ENCODE peak calls at places on chromosomes 5 and 9, in eight cellular contexts. One of them, this sample, is unnamed.
A peak's percentile ranks its signal among the peaks of the same experiment; 100 is the strongest.

GRCh38 chr5:142432369-142432863 is 107.6 kb upstream of the SPRY4 start:
- DNase-seq in endodermal cell: peak; percentile 48
- DNase-seq in endothelial cell of umbilical vein: no peak
- DNase-seq in PC-3: no peak
- DNase-seq in H1: no peak
- DNase-seq in K562: no peak
- DNase-seq in IMR-90: no peak
- DNase-seq in DND-41: peak; percentile 92
- DNase-seq in this sample: no peak

GRCh38 chr5:134533115-134533815 is 7.8 kb downstream of the JADE2 start:
- DNase-seq in H1: no peak
- DNase-seq in DND-41: no peak
- DNase-seq in endodermal cell: no peak
- DNase-seq in endothelial cell of umbilical vein: no peak
- DNase-seq in PC-3: no peak
- DNase-seq in IMR-90: no peak
- DNase-seq in K562: no peak
- DNase-seq in this sample: no peak

GRCh38 chr9:136656795-136657611 is 5.7 kb upstream of the EGFL7 start:
- DNase-seq in endothelial cell of umbilical vein: peak; percentile 51
- DNase-seq in PC-3: no peak
- DNase-seq in endodermal cell: no peak
- DNase-seq in K562: no peak
- DNase-seq in IMR-90: no peak
- DNase-seq in DND-41: no peak
- DNase-seq in H1: no peak
- DNase-seq in this sample: no peak

GRCh38 chr9:121744002-121744686 is 92.7 kb downstream of the DAB2IP start:
- DNase-seq in K562: peak; percentile 51
- DNase-seq in H1: no peak
- DNase-seq in endothelial cell of umbilical vein: peak; percentile 57
- DNase-seq in endodermal cell: peak; percentile 88
- DNase-seq in IMR-90: peak; percentile 43
- DNase-seq in PC-3: peak; percentile 60
- DNase-seq in DND-41: peak; percentile 16
- DNase-seq in this sample: no peak

GRCh38 chr9:133403766-133404439 is 13.9 kb downstream of the REXO4 start:
- DNase-seq in IMR-90: no peak
- DNase-seq in endodermal cell: peak; percentile 86
- DNase-seq in H1: peak; percentile 43
- DNase-seq in DND-41: peak; percentile 40
- DNase-seq in endothelial cell of umbilical vein: peak; percentile 9
- DNase-seq in K562: peak; percentile 57
- DNase-seq in PC-3: peak; percentile 51
- DNase-seq in this sample: no peak

GRCh38 chr9:24594234-24594850 is 48.6 kb upstream of the IZUMO3 start:
- DNase-seq in DND-41: no peak
- DNase-seq in IMR-90: no peak
- DNase-seq in endothelial cell of umbilical vein: no peak
- DNase-seq in H1: no peak
- DNase-seq in K562: no peak
- DNase-seq in PC-3: no peak
- DNase-seq in endodermal cell: no peak
- DNase-seq in this sample: no peak

GRCh38 chr9:119272500-119273211 is 96.6 kb downstream of the BRINP1 start:
- DNase-seq in endothelial cell of umbilical vein: no peak
- DNase-seq in DND-41: no peak
- DNase-seq in K562: no peak
- DNase-seq in H1: no peak
- DNase-seq in IMR-90: no peak
- DNase-seq in PC-3: no peak
- DNase-seq in endodermal cell: peak; percentile 55
- DNase-seq in this sample: no peak

GRCh38 chr9:73176450-73176875 is 24.8 kb downstream of the ANXA1 start:
- DNase-seq in IMR-90: no peak
- DNase-seq in endothelial cell of umbilical vein: no peak
- DNase-seq in endodermal cell: no peak
- DNase-seq in H1: no peak
- DNase-seq in PC-3: peak; percentile 91
- DNase-seq in DND-41: no peak
- DNase-seq in K562: no peak
- DNase-seq in this sample: no peak

GRCh38 chr5:2756211-2756746 is 4.8 kb upstream of the IRX2 start:
- DNase-seq in endothelial cell of umbilical vein: no peak
- DNase-seq in H1: no peak
- DNase-seq in IMR-90: peak; percentile 9
- DNase-seq in DND-41: no peak
- DNase-seq in endodermal cell: peak; percentile 93
- DNase-seq in K562: no peak
- DNase-seq in PC-3: peak; percentile 70
- DNase-seq in this sample: no peak

GRCh38 chr5:74539986-74540385 is 100.5 kb downstream of the ENC1 start:
- DNase-seq in H1: no peak
- DNase-seq in endothelial cell of umbilical vein: no peak
- DNase-seq in DND-41: no peak
- DNase-seq in endodermal cell: no peak
- DNase-seq in PC-3: no peak
- DNase-seq in IMR-90: peak; percentile 41
- DNase-seq in K562: no peak
- DNase-seq in this sample: no peak

GRCh38 chr9:33110686-33111085 is 34.2 kb upstream of the SMU1 start:
- DNase-seq in K562: no peak
- DNase-seq in endodermal cell: peak; percentile 35
- DNase-seq in H1: no peak
- DNase-seq in endothelial cell of umbilical vein: no peak
- DNase-seq in PC-3: no peak
- DNase-seq in DND-41: no peak
- DNase-seq in IMR-90: no peak
- DNase-seq in this sample: no peak

GRCh38 chr9:117487555-117488175 is 72.8 kb upstream of the ASTN2 start:
- DNase-seq in IMR-90: peak; percentile 13
- DNase-seq in endothelial cell of umbilical vein: peak; percentile 64
- DNase-seq in PC-3: peak; percentile 40
- DNase-seq in K562: peak; percentile 60
- DNase-seq in H1: peak; percentile 82
- DNase-seq in DND-41: peak; percentile 72
- DNase-seq in endodermal cell: peak; percentile 97
- DNase-seq in this sample: no peak

GRCh38 chr5:35046754-35047153 is 995 bp downstream of the AGXT2 start:
- DNase-seq in H1: no peak
- DNase-seq in PC-3: peak; percentile 94
- DNase-seq in DND-41: no peak
- DNase-seq in IMR-90: peak; percentile 99
- DNase-seq in endothelial cell of umbilical vein: no peak
- DNase-seq in endodermal cell: no peak
- DNase-seq in K562: no peak
- DNase-seq in this sample: no peak

GRCh38 chr5:111792659-111793058 is 35.7 kb upstream of the NREP start:
- DNase-seq in PC-3: peak; percentile 81
- DNase-seq in endodermal cell: no peak
- DNase-seq in K562: no peak
- DNase-seq in endothelial cell of umbilical vein: no peak
- DNase-seq in IMR-90: peak; percentile 29
- DNase-seq in DND-41: no peak
- DNase-seq in H1: no peak
- DNase-seq in this sample: no peak

GRCh38 chr5:159337291-159337974 is 7.1 kb upstream of the IL12B start:
- DNase-seq in H1: no peak
- DNase-seq in DND-41: no peak
- DNase-seq in PC-3: peak; percentile 67
- DNase-seq in K562: no peak
- DNase-seq in endothelial cell of umbilical vein: no peak
- DNase-seq in endodermal cell: no peak
- DNase-seq in IMR-90: peak; percentile 73
- DNase-seq in this sample: no peak

GRCh38 chr9:69391946-69392345 is 66.9 kb downstream of the ENTREP1 start:
- DNase-seq in endothelial cell of umbilical vein: peak; percentile 74
- DNase-seq in H1: no peak
- DNase-seq in PC-3: no peak
- DNase-seq in K562: no peak
- DNase-seq in IMR-90: no peak
- DNase-seq in endodermal cell: no peak
- DNase-seq in DND-41: no peak
- DNase-seq in this sample: no peak

GRCh38 chr5:44389410-44389879 is at the start of gene FGF10:
- DNase-seq in IMR-90: no peak
- DNase-seq in H1: peak; percentile 33
- DNase-seq in endodermal cell: peak; percentile 89
- DNase-seq in endothelial cell of umbilical vein: peak; percentile 17
- DNase-seq in PC-3: no peak
- DNase-seq in K562: no peak
- DNase-seq in DND-41: no peak
- DNase-seq in this sample: no peak

DNA sequence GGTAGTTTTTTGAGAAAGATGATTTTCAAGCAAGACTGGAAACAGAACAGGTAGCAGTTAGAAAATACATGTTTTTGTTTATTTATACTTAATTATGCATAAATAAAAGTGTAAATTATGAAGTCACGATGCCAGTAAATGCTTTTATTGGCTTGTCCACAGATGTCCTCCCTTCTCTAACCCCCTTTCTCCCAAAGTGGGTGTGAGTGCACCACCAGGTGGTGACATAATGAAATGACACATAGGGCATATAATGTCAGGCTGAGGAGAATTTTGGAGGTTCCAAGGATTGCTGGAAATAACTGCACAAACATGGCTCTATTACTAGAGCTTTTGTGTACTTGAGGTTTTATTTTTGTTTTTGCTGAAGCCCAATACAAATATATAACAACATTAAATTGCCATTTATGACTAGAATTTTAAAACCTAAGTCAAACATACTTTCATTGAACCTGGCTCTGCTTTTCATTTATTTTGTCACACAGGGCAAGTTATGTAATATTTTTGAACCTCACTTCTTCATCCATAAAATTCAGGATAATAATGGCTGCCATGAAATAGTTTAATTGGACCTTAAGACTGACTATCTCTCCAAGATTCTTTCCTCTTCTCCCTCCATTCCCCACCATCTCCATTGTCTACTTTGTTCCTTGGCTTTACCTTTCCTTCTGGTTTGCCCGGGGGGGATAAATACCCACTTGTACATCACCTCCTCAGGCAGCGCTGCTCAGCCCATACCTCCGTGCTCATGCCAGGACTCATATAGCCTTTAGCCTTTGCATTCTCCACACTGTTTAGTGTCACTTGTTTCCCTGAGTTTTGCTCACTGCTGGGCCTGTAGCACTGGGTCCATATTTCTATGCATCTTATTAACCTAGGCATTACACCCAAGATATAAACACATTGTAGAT is 168.8 kb downstream of the PDE4D start:
- DNase-seq in endodermal cell: peak; percentile 80
- DNase-seq in DND-41: peak; percentile 18
- DNase-seq in IMR-90: peak; percentile 36
- DNase-seq in K562: peak; percentile 47
- DNase-seq in PC-3: peak; percentile 58
- DNase-seq in H1: no peak
- DNase-seq in endothelial cell of umbilical vein: peak; percentile 39
- DNase-seq in this sample: no peak
- H3K27ac ChIP-seq in endodermal cell: no peak overlapping the region
- H3K27ac ChIP-seq in DND-41: no peak overlapping the region
- H3K27ac ChIP-seq in IMR-90: peak overlapping the region; percentile 52
- H3K27ac ChIP-seq in K562: no peak overlapping the region
- H3K27ac ChIP-seq in PC-3: no peak overlapping the region
- H3K27ac ChIP-seq in H1: no peak overlapping the region
- H3K27ac ChIP-seq in endothelial cell of umbilical vein: no peak overlapping the region
- H3K27ac ChIP-seq in this sample: peak overlapping the region; percentile 78

DNA sequence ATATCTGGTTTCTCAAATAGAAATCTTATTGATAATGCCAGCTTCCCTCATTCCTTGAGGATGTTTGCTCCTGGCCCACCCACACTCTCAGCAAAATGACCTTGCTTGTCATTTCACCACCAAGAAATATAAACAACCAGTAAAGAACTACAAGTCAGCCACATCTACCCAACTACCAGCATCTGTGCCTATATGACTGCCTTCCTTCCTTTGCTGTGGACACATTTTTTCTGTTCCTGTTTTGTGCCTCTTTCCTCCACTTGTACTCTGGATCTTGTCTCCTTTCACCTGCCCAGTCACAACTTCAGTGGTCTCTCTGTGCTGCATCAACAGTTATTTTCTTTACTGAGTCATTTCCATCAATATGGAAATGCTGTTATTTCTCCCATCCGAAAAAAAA is 20.3 kb downstream of the KIF2A start:
- DNase-seq in H1: no peak
- DNase-seq in DND-41: no peak
- DNase-seq in K562: no peak
- DNase-seq in PC-3: no peak
- DNase-seq in endothelial cell of umbilical vein: no peak
- DNase-seq in endodermal cell: no peak
- DNase-seq in IMR-90: no peak
- DNase-seq in this sample: no peak
- H3K4me3 ChIP-seq in H1: no peak overlapping the region
- H3K4me3 ChIP-seq in DND-41: no peak overlapping the region
- H3K4me3 ChIP-seq in K562: no peak overlapping the region
- H3K4me3 ChIP-seq in PC-3: no peak overlapping the region
- H3K4me3 ChIP-seq in endothelial cell of umbilical vein: no peak overlapping the region
- H3K4me3 ChIP-seq in endodermal cell: no peak overlapping the region
- H3K4me3 ChIP-seq in IMR-90: no peak overlapping the region
- H3K4me3 ChIP-seq in this sample: no peak overlapping the region

DNA sequence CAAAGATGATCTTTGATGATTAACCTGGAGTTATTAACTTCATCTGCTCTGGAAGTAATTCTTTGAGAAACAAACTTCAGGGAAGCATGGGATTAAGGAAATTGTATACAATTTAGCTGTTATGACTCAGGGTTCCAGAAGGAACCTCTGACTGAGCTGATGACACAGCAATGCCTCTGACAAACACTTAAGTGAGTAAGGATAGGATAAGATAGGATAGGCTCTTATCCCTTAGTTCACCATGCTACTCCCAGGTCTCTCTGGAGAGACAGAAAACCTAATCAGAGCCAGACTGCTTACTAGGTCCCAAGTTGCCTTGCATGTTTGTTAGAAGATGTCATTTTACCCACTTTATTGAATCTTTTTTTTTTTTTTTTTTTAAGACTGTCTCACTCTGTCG is 12.6 kb upstream of the TMEM38B start:
- DNase-seq in H1: no peak
- DNase-seq in K562: peak; percentile 68
- DNase-seq in PC-3: peak; percentile 62
- DNase-seq in DND-41: no peak
- DNase-seq in endothelial cell of umbilical vein: no peak
- DNase-seq in endodermal cell: no peak
- DNase-seq in IMR-90: peak; percentile 86
- DNase-seq in this sample: no peak
- H3K9ac ChIP-seq in H1: no peak overlapping the region
- H3K9ac ChIP-seq in K562: no peak overlapping the region
- H3K9ac ChIP-seq in PC-3: no peak overlapping the region
- H3K9ac ChIP-seq in DND-41: no peak overlapping the region
- H3K9ac ChIP-seq in endothelial cell of umbilical vein: no peak overlapping the region
- H3K9ac ChIP-seq in endodermal cell: no peak overlapping the region
- H3K9ac ChIP-seq in IMR-90: no peak overlapping the region
- H3K9ac ChIP-seq in this sample: no peak overlapping the region

DNA sequence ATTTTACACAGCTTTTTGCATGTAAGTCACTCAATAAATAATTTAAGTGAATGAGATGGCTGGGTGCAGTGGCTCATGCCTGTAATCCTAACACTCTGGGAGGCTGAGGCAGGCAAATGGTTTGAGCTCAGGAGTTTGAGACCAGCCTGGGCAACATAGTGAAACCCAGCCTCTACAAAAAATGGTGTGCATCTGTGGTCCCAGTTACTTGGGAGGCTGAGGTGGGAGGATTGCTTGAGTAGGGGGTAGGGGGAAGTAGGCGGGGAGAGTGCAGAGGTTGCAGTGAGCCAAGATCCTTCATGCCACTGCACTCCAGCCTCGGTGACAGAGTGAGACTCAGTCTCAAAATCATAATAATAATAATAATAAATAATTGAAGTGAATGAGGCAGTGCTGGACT is 10.2 kb downstream of the KLF9 start:
- DNase-seq in IMR-90: no peak
- DNase-seq in PC-3: no peak
- DNase-seq in H1: no peak
- DNase-seq in endothelial cell of umbilical vein: no peak
- DNase-seq in K562: no peak
- DNase-seq in endodermal cell: peak; percentile 8
- DNase-seq in DND-41: no peak
- DNase-seq in this sample: no peak
- H3K27ac ChIP-seq in IMR-90: no peak overlapping the region
- H3K27ac ChIP-seq in PC-3: no peak overlapping the region
- H3K27ac ChIP-seq in H1: no peak overlapping the region
- H3K27ac ChIP-seq in endothelial cell of umbilical vein: no peak overlapping the region
- H3K27ac ChIP-seq in K562: no peak overlapping the region
- H3K27ac ChIP-seq in endodermal cell: no peak overlapping the region
- H3K27ac ChIP-seq in DND-41: no peak overlapping the region
- H3K27ac ChIP-seq in this sample: no peak overlapping the region